ENCODE peak calls at places on chromosomes 5 and 9, in ten cellular contexts. K is ELR, N is spleen, Y is frontal cortex, H is transverse colon, W is NCI-H226, T is SHP77, D is GM23248, Z is foreskin keratinocyte, V is NCI-H2081. X is an unnamed sample.

GRCh38 chr5:110932755-110933488 is 138.6 kb upstream of the TSLP start:
- DNase-seq in K (no peak), N (no peak), Y (no peak), H (no peak), W (no peak), T (no peak), D (no peak), Z (no peak), V (no peak), X (no peak)

GRCh38 chr5:96507128-96507527 is 74.1 kb upstream of the PCSK1 start:
- DNase-seq in K (no peak), N (no peak), Y (no peak), H (no peak), W (no peak), T (no peak), D (no peak), Z (no peak), V (no peak), X (no peak)

GRCh38 chr5:81397169-81397568 is 3.2 kb upstream of the ACOT12 start:
- DNase-seq in K (peak), N (no peak), Y (no peak), H (no peak), W (no peak), T (no peak), D (peak), Z (no peak), V (no peak), X (no peak)

GRCh38 chr9:33414263-33414662 is 11.9 kb upstream of the AQP7 start:
- DNase-seq in K (no peak), N (no peak), Y (no peak), H (no peak), W (no peak), T (no peak), D (no peak), Z (no peak), V (no peak), X (no peak)

GRCh38 chr5:172837640-172838039 is 3.6 kb downstream of the ERGIC1 start:
- DNase-seq in K (no peak), N (peak), Y (no peak), H (peak), W (no peak), T (peak), D (no peak), Z (no peak), V (peak), X (no peak)

GRCh38 chr5:38226091-38226490 is 32.3 kb upstream of the EGFLAM start:
- DNase-seq in K (no peak), N (no peak), Y (no peak), H (no peak), W (no peak), T (no peak), D (no peak), Z (no peak), V (no peak), X (no peak)

GRCh38 chr9:98986866-98987653 is 43.4 kb downstream of the COL15A1 start:
- DNase-seq in K (no peak), N (no peak), Y (no peak), H (no peak), W (no peak), T (no peak), D (no peak), Z (no peak), V (no peak), X (no peak)

GRCh38 chr5:139974661-139975060 is 68.4 kb downstream of the NRG2 start:
- DNase-seq in K (peak), N (no peak), Y (no peak), H (no peak), W (no peak), T (no peak), D (no peak), Z (no peak), V (no peak), X (no peak)

GRCh38 chr9:121075251-121076036 is 689 bp downstream of the CNTRL start:
- DNase-seq in K (no peak), N (no peak), Y (no peak), H (no peak), W (no peak), T (no peak), D (peak), Z (no peak), V (peak), X (no peak)

GRCh38 chr9:134065720-134066419 is 2.0 kb downstream of the BRD3 start:
- DNase-seq in K (peak), N (peak), Y (peak), H (peak), W (peak), T (no peak), D (peak), Z (peak), V (no peak), X (peak)

GRCh38 chr9:134629061-134629585 is 12.5 kb upstream of the COL5A1 start:
- DNase-seq in K (no peak), N (peak), Y (no peak), H (no peak), W (no peak), T (no peak), D (no peak), Z (no peak), V (no peak), X (no peak)

GRCh38 chr5:146339715-146340259 is 1.1 kb downstream of the POU4F3 start:
- DNase-seq in K (no peak), N (no peak), Y (no peak), H (no peak), W (no peak), T (no peak), D (no peak), Z (no peak), V (no peak), X (no peak)

GRCh38 chr9:121360975-121361374 is 9.1 kb downstream of the STOM start:
- DNase-seq in K (peak), N (no peak), Y (no peak), H (no peak), W (peak), T (no peak), D (peak), Z (peak), V (no peak), X (no peak)

GRCh38 chr9:112198646-112199045 is 23.5 kb upstream of the SUSD1 start:
- DNase-seq in K (no peak), N (no peak), Y (no peak), H (peak), W (no peak), T (no peak), D (no peak), Z (no peak), V (no peak), X (no peak)

GRCh38 chr5:149728303-149728702 is 1.8 kb upstream of the PPARGC1B start:
- DNase-seq in K (no peak), N (no peak), Y (no peak), H (peak), W (no peak), T (no peak), D (peak), Z (peak), V (no peak), X (no peak)

GRCh38 chr9:89080193-89080592 is 88.9 kb downstream of the S1PR3 start:
- DNase-seq in K (no peak), N (no peak), Y (no peak), H (peak), W (no peak), T (no peak), D (peak), Z (no peak), V (no peak), X (no peak)

GRCh38 chr9:97863314-97863713 is 10.3 kb downstream of the FOXE1 start:
- DNase-seq in K (no peak), N (no peak), Y (no peak), H (no peak), W (no peak), T (no peak), D (no peak), Z (peak), V (no peak), X (no peak)

GRCh38 chr5:171709930-171710329 is 75.7 kb upstream of the SMIM23 start:
- DNase-seq in K (no peak), N (no peak), Y (no peak), H (no peak), W (no peak), T (no peak), D (peak), Z (no peak), V (no peak), X (no peak)

GRCh38 chr5:10619649-10620048 is 55.8 kb downstream of the ANKRD33B start:
- DNase-seq in K (no peak), N (peak), Y (no peak), H (no peak), W (no peak), T (no peak), D (no peak), Z (no peak), V (no peak), X (no peak)

GRCh38 chr9:106277931-106278330 is 583.6 kb downstream of the TMEM38B start:
- DNase-seq in K (peak), N (no peak), Y (no peak), H (no peak), W (no peak), T (no peak), D (no peak), Z (no peak), V (no peak), X (no peak)

GRCh38 chr5:180315762-180316212 is 23.9 kb upstream of the MAPK9 start:
- DNase-seq in K (peak), N (peak), Y (peak), H (peak), W (no peak), T (no peak), D (peak), Z (no peak), V (no peak), X (peak)

GRCh38 chr5:6900828-6901227 is 187.6 kb downstream of the TENT4A start:
- DNase-seq in K (no peak), N (no peak), Y (no peak), H (no peak), W (no peak), T (peak), D (no peak), Z (no peak), V (peak), X (no peak)

GRCh38 chr5:34957299-34957698 is 27.9 kb downstream of the DNAJC21 start:
- DNase-seq in K (no peak), N (no peak), Y (no peak), H (no peak), W (no peak), T (no peak), D (peak), Z (no peak), V (no peak), X (no peak)

GRCh38 chr5:119058979-119059529 is 11.8 kb upstream of the DMXL1 start:
- DNase-seq in K (no peak), N (no peak), Y (no peak), H (no peak), W (no peak), T (no peak), D (no peak), Z (no peak), V (no peak), X (no peak)

GRCh38 chr5:40981420-40981819 is 72.1 kb downstream of the C7 start:
- DNase-seq in K (no peak), N (no peak), Y (no peak), H (no peak), W (no peak), T (no peak), D (no peak), Z (no peak), V (no peak), X (no peak)

GRCh38 chr5:52469835-52470234 is 317.9 kb upstream of the ITGA1 start:
- DNase-seq in K (no peak), N (no peak), Y (no peak), H (no peak), W (no peak), T (no peak), D (no peak), Z (no peak), V (no peak), X (no peak)

X was measured in activated T-cell treated with anti-CD3 and anti-CD28 coated beads for 24 hours.